ENCODE peak calls at places on chromosomes 12 and 14, in five cellular contexts. Y is fibroblast of lung, J is PC-3, L is psoas muscle, H is body of pancreas. C is an unnamed sample.
A peak's percentile ranks its signal among the peaks of the same experiment; 100 is the strongest.

GRCh38 chr12:93059288-93059687 is 130.2 kb upstream of the EEA1 start:
- DNase-seq in H (no peak), J (no peak), L (no peak), Y (no peak), C (no peak)

GRCh38 chr12:67772276-67773169 is 124.0 kb downstream of the DYRK2 start:
- DNase-seq in J (no peak), L (no peak), Y (peak; percentile 81), H (no peak), C (no peak)

GRCh38 chr12:24138041-24138440 is 188.6 kb upstream of the SOX5 start:
- DNase-seq in Y (no peak), J (no peak), H (no peak), L (no peak), C (no peak)

GRCh38 chr12:4112734-4113396 is 160.7 kb upstream of the CCND2 start:
- DNase-seq in H (no peak), J (no peak), Y (peak; percentile 14), L (no peak), C (no peak)

GRCh38 chr14:103742499-103743255 is 27.1 kb downstream of the ZFYVE21 start:
- DNase-seq in Y (no peak), J (no peak), L (no peak), H (no peak), C (no peak)

GRCh38 chr12:105825141-105825540 is 313.6 kb downstream of the NUAK1 start:
- DNase-seq in Y (peak; percentile 65), H (no peak), J (peak; percentile 25), L (no peak), C (no peak)

GRCh38 chr12:15682826-15683225 is 106.4 kb downstream of the EPS8 start:
- DNase-seq in J (peak; percentile 70), H (no peak), L (no peak), Y (peak; percentile 37), C (peak; percentile 8)

GRCh38 chr12:15693233-15693911 is 95.8 kb downstream of the EPS8 start:
- DNase-seq in H (no peak), L (no peak), J (peak; percentile 22), Y (peak; percentile 57), C (no peak)

GRCh38 chr12:97561321-97562230 is 99.0 kb downstream of the RMST start:
- DNase-seq in J (peak; percentile 41), Y (peak; percentile 36), H (no peak), L (no peak), C (no peak)

GRCh38 chr14:22979748-22980392 is 2.5 kb downstream of the AJUBA start:
- DNase-seq in L (no peak), J (no peak), Y (no peak), H (no peak), C (peak; percentile 61)

GRCh38 chr14:75223664-75224154 is 47.3 kb upstream of the TMED10 start:
- DNase-seq in H (peak; percentile 31), L (no peak), J (no peak), Y (peak; percentile 36), C (no peak)

GRCh38 chr12:19095869-19096480 is 33.6 kb upstream of the PLEKHA5 start:
- DNase-seq in L (no peak), Y (peak; percentile 80), H (no peak), J (peak; percentile 62), C (peak; percentile 61)

GRCh38 chr12:68400231-68400829 is 68.2 kb upstream of the MDM1 start:
- DNase-seq in L (no peak), J (no peak), H (no peak), Y (no peak), C (no peak)

GRCh38 chr14:70096866-70097265 is 91.9 kb downstream of the SLC8A3 start:
- DNase-seq in L (no peak), Y (no peak), H (no peak), J (peak; percentile 33), C (peak; percentile 16)

GRCh38 chr12:18250313-18250916 is 10.9 kb upstream of the PIK3C2G start:
- DNase-seq in Y (peak; percentile 60), H (no peak), J (peak; percentile 75), L (no peak), C (peak; percentile 25)

GRCh38 chr12:8078400-8078799 is 3.7 kb upstream of the NECAP1 start:
- DNase-seq in J (peak; percentile 29), L (no peak), H (no peak), Y (peak; percentile 73), C (peak; percentile 30)

GRCh38 chr12:96205909-96206308 is 11.7 kb downstream of the ELK3 start:
- DNase-seq in Y (no peak), H (no peak), J (no peak), L (no peak), C (no peak)

GRCh38 chr14:73829526-73830431 is 21.9 kb upstream of the PTGR2 start:
- DNase-seq in L (no peak), J (peak; percentile 65), Y (peak; percentile 93), H (no peak), C (no peak)

GRCh38 chr14:89669209-89669608 is 252.2 kb upstream of the FOXN3 start:
- DNase-seq in J (no peak), H (no peak), Y (no peak), L (no peak), C (no peak)

GRCh38 chr14:93317200-93317599 is 15.6 kb downstream of the BTBD7 start:
- DNase-seq in H (no peak), J (no peak), L (no peak), Y (no peak), C (no peak)

GRCh38 chr14:37721976-37722659 is 126.7 kb downstream of the TTC6 start:
- DNase-seq in H (no peak), J (no peak), Y (no peak), L (no peak), C (peak; percentile 18)

GRCh38 chr12:131795064-131795463 is 33.1 kb upstream of the MMP17 start:
- DNase-seq in Y (no peak), J (no peak), H (no peak), L (no peak), C (no peak)

GRCh38 chr12:53061404-53062010 is 11.6 kb downstream of the TNS2 start:
- DNase-seq in L (peak; percentile 56), H (peak; percentile 89), J (peak; percentile 87), Y (no peak), C (no peak)

GRCh38 chr12:68236421-68237059 is 10.9 kb upstream of the IL26 start:
- DNase-seq in Y (no peak), H (peak; percentile 35), J (peak; percentile 19), L (no peak), C (peak; percentile 19)

GRCh38 chr12:58086006-58086405 is 144.6 kb downstream of the ATP23 start:
- DNase-seq in J (no peak), H (no peak), Y (no peak), L (no peak), C (no peak)

GRCh38 chr12:106282457-106283097 is 20.0 kb upstream of the TCP11L2 start:
- DNase-seq in H (peak; percentile 66), J (peak; percentile 78), L (peak; percentile 59), Y (peak; percentile 31), C (peak; percentile 33)

GRCh38 chr12:75656650-75657049 is 145.2 kb upstream of the KRR1 start:
- DNase-seq in J (peak; percentile 88), L (no peak), Y (peak; percentile 88), H (no peak), C (peak; percentile 91)

GRCh38 chr12:89156862-89157262 is 195.4 kb downstream of the DUSP6 start:
- DNase-seq in L (no peak), J (no peak), Y (peak; percentile 79), H (no peak), C (no peak)

GRCh38 chr12:27237790-27238771 is 6.0 kb upstream of the STK38L start:
- DNase-seq in H (no peak), J (no peak), L (no peak), Y (no peak), C (no peak)

GRCh38 chr12:76765598-76765997 is 1.7 kb downstream of the ZDHHC17 start:
- DNase-seq in J (no peak), L (no peak), H (no peak), Y (no peak), C (no peak)
- TF ChIP-seq CTCF in J (no peak), L (no peak), H (no peak), Y (no peak), C (no peak)

DNA sequence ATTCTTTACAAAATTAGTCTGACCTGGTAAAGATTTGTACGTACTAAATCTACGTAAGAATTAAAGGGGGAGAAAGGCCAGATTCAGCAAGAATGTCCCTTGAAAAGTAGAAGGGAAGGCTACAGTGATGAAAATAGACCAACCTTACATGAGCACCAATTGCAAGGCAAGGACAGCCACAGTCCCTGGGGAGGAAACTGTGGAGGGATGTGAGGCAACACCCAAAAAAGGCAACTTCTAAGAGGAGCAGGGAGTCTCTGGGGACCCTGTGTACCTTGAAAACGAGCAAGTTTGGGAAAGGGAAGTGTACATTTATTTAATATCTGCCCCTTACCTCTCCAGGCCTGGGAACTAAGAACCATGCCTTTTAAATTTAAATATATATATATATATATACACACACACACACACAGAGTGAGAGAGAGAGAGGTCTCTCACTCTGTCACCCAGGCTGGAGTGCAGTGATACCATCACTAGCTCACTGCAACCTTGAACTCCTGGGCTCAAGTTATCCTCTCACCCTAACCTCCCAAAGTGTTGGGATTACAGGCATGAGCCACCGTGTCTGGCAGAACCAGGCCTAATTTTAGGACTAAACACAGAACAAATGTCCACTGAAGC is 56.4 kb downstream of the TMCC3 start:
- DNase-seq in J (no peak), L (no peak), Y (no peak), H (no peak), C (no peak)
- H3K27ac ChIP-seq in J (peak overlapping the region; percentile 82), L (peak overlapping the region; percentile 0), Y (no peak overlapping the region), H (no peak overlapping the region), C (no peak overlapping the region)

GRCh38 chr14:106044515-106044914 is 518.1 kb downstream of the TMEM121 start:
- DNase-seq in L (no peak), J (no peak), Y (no peak), H (no peak), C (no peak)

GRCh38 chr14:106039400-106039799 is 513.0 kb downstream of the TMEM121 start:
- DNase-seq in H (peak; percentile 20), L (no peak), Y (no peak), J (peak; percentile 32), C (peak; percentile 7)

DNA sequence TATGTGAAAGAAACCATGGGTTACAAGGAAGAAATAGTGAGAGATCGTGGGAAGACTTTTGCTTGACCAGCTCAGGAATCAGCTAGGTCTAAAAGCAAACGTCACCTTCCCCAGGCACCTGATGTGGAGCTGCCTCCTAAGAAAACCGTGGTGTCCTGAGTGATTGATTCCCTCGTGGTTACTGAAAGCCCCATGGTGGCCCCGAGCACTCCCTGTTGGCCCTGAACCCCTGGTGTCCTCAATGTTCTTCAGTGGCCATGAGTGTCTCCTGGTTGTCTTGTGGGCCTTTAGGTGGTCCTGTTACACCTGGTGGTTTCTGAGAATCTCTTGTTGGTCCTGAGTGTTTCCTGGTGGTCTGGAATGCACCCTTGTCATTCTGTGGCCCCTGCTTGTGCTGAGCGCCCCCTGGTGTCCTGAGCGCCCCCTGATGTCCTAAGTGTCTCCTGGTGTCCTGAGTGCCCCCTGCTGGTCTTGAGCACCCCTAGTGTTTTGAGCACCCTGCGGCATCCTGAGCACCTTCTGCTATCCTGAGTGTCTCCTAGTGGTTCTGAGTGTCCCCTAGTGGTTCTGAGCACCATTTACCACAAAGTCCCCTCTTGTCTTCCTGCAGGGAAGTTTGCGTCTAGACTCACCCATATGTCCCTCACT is 518.7 kb downstream of the TMEM121 start:
- DNase-seq in H (peak; percentile 40), L (peak; percentile 59), J (no peak), Y (no peak), C (no peak)
- TF ChIP-seq CTCF in H (peak; percentile 51), L (no peak), J (peak; percentile 55), Y (no peak), C (no peak)

DNA sequence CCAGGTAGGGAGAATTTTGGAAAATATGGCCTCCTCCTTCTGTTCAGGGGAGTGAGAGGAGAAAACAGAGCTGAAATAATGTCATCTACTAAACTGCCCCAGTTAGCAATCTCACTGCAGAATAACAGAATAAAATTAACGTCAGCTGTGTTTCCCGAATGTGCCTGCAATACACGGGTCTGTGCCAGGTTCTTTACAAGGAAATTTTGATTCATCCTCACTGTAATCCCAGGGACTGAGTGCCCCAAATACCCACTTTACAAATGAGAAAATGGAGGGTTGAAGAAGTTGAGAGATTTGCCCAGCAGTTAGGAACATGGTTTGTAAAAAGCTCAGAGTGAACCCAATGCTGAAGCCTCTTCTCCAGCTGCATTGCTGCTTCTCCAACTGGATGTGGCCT is 21.3 kb upstream of the SERPINA6 start:
- DNase-seq in L (no peak), J (no peak), Y (no peak), H (no peak), C (no peak)
- H3K27ac ChIP-seq in L (no peak overlapping the region), J (no peak overlapping the region), Y (no peak overlapping the region), H (no peak overlapping the region), C (no peak overlapping the region)